ENCODE peak calls at places on chromosomes 6 and 20, in six cellular contexts. One of them, this sample, is unnamed.

GRCh38 chr6:20933057-20933792 is 399.0 kb downstream of the CDKAL1 start:
- DNase-seq in left lung: no peak
- DNase-seq in Panc1: no peak
- DNase-seq in esophagus squamous epithelium: no peak
- DNase-seq in BE2C: no peak
- DNase-seq in CD8-positive, alpha-beta T cell: no peak
- DNase-seq in this sample: no peak

GRCh38 chr6:3045369-3045768 is 22.9 kb upstream of the RIPK1 start:
- DNase-seq in left lung: no peak
- DNase-seq in Panc1: no peak
- DNase-seq in esophagus squamous epithelium: no peak
- DNase-seq in BE2C: peak
- DNase-seq in CD8-positive, alpha-beta T cell: no peak
- DNase-seq in this sample: no peak

GRCh38 chr6:163146036-163146435 is 268.5 kb upstream of the QKI start:
- DNase-seq in left lung: no peak
- DNase-seq in Panc1: no peak
- DNase-seq in esophagus squamous epithelium: no peak
- DNase-seq in BE2C: no peak
- DNase-seq in CD8-positive, alpha-beta T cell: no peak
- DNase-seq in this sample: no peak

GRCh38 chr20:9602834-9603173 is 88.4 kb downstream of the LAMP5 start:
- DNase-seq in left lung: no peak
- DNase-seq in Panc1: no peak
- DNase-seq in esophagus squamous epithelium: no peak
- DNase-seq in BE2C: no peak
- DNase-seq in CD8-positive, alpha-beta T cell: no peak
- DNase-seq in this sample: no peak

GRCh38 chr20:49112596-49113274 is 66.6 kb downstream of the CSE1L start:
- DNase-seq in left lung: no peak
- DNase-seq in Panc1: no peak
- DNase-seq in esophagus squamous epithelium: no peak
- DNase-seq in BE2C: no peak
- DNase-seq in CD8-positive, alpha-beta T cell: no peak
- DNase-seq in this sample: no peak

GRCh38 chr6:148852688-148853087 is 105.9 kb downstream of the UST start:
- DNase-seq in left lung: no peak
- DNase-seq in Panc1: no peak
- DNase-seq in esophagus squamous epithelium: no peak
- DNase-seq in BE2C: no peak
- DNase-seq in CD8-positive, alpha-beta T cell: no peak
- DNase-seq in this sample: no peak

GRCh38 chr6:87481936-87482335 is 9.2 kb downstream of the SLC35A1 start:
- DNase-seq in left lung: no peak
- DNase-seq in Panc1: no peak
- DNase-seq in esophagus squamous epithelium: no peak
- DNase-seq in BE2C: no peak
- DNase-seq in CD8-positive, alpha-beta T cell: no peak
- DNase-seq in this sample: no peak

GRCh38 chr6:136989591-136990578 is 54.9 kb downstream of the IL20RA start:
- DNase-seq in left lung: peak
- DNase-seq in Panc1: no peak
- DNase-seq in esophagus squamous epithelium: no peak
- DNase-seq in BE2C: peak
- DNase-seq in CD8-positive, alpha-beta T cell: no peak
- DNase-seq in this sample: no peak

GRCh38 chr6:69466979-69467570 is 329.7 kb downstream of the LMBRD1 start:
- DNase-seq in left lung: peak
- DNase-seq in Panc1: no peak
- DNase-seq in esophagus squamous epithelium: no peak
- DNase-seq in BE2C: no peak
- DNase-seq in CD8-positive, alpha-beta T cell: no peak
- DNase-seq in this sample: no peak

GRCh38 chr6:2596222-2596621 is 154.5 kb downstream of the MYLK4 start:
- DNase-seq in left lung: peak
- DNase-seq in Panc1: no peak
- DNase-seq in esophagus squamous epithelium: no peak
- DNase-seq in BE2C: peak
- DNase-seq in CD8-positive, alpha-beta T cell: no peak
- DNase-seq in this sample: no peak

GRCh38 chr6:52503853-52504777 is 72.7 kb downstream of the TRAM2 start:
- DNase-seq in left lung: peak
- DNase-seq in Panc1: peak
- DNase-seq in esophagus squamous epithelium: peak
- DNase-seq in BE2C: peak
- DNase-seq in CD8-positive, alpha-beta T cell: no peak
- DNase-seq in this sample: peak

DNA sequence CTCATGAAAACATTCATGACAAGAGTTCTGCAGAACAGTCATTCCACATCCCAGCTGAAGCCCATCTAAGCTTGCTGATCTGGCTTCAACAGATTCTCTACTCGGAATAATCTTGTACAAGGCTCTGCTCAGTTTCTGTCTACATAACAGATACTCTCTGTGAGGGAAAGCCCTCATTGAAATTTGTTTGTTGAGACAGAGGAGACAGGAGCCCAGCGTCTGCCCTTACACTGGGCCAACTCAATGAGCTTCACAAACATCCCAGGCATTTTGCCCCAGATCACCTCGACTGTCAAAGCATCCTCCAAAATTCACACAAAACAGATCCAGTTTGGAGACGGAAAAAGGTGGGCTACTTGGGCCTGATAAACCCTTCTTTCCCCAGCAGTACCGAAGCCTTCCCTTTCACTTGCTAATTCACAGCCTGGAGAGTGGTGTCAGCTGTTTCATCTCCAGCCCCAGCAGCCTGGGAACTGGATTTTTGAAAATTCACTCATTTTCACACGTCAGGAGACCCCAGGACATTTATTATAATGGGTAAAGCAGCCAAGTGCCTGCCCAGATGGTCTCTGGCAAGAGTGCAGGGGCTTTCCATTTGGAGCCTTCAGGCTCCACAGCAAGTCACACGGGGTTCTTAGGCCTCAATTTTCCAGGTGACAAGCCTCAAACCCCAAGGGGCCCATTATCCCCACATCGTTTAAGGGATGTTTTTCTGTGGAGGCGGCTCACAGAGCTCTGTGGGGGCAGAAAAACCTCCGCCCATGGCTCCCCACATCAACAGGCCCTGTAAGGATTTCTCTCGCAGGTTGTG is 7.3 kb downstream of the CCDC167 start:
- DNase-seq in left lung: no peak
- DNase-seq in Panc1: no peak
- DNase-seq in esophagus squamous epithelium: no peak
- DNase-seq in BE2C: no peak
- DNase-seq in CD8-positive, alpha-beta T cell: no peak
- DNase-seq in this sample: no peak
- H3K4me3 ChIP-seq in left lung: no peak
- H3K4me3 ChIP-seq in Panc1: no peak
- H3K4me3 ChIP-seq in esophagus squamous epithelium: no peak
- H3K4me3 ChIP-seq in BE2C: no peak
- H3K4me3 ChIP-seq in CD8-positive, alpha-beta T cell: no peak
- H3K4me3 ChIP-seq in this sample: no peak

GRCh38 chr6:108107102-108107501 is 32.6 kb upstream of the OSTM1 start:
- DNase-seq in left lung: no peak
- DNase-seq in Panc1: no peak
- DNase-seq in esophagus squamous epithelium: no peak
- DNase-seq in BE2C: no peak
- DNase-seq in CD8-positive, alpha-beta T cell: no peak
- DNase-seq in this sample: no peak
- H3K4me3 ChIP-seq in left lung: no peak
- H3K4me3 ChIP-seq in Panc1: no peak
- H3K4me3 ChIP-seq in esophagus squamous epithelium: no peak
- H3K4me3 ChIP-seq in BE2C: no peak
- H3K4me3 ChIP-seq in CD8-positive, alpha-beta T cell: no peak
- H3K4me3 ChIP-seq in this sample: no peak

GRCh38 chr20:22559711-22560305 is 24.6 kb downstream of the FOXA2 start:
- DNase-seq in left lung: no peak
- DNase-seq in Panc1: no peak
- DNase-seq in esophagus squamous epithelium: no peak
- DNase-seq in BE2C: no peak
- DNase-seq in CD8-positive, alpha-beta T cell: no peak
- DNase-seq in this sample: no peak

GRCh38 chr20:22560817-22561216 is 23.6 kb downstream of the FOXA2 start:
- DNase-seq in left lung: no peak
- DNase-seq in Panc1: no peak
- DNase-seq in esophagus squamous epithelium: no peak
- DNase-seq in BE2C: no peak
- DNase-seq in CD8-positive, alpha-beta T cell: no peak
- DNase-seq in this sample: no peak

GRCh38 chr20:22562620-22563019 is 21.8 kb downstream of the FOXA2 start:
- DNase-seq in left lung: no peak
- DNase-seq in Panc1: no peak
- DNase-seq in esophagus squamous epithelium: no peak
- DNase-seq in BE2C: no peak
- DNase-seq in CD8-positive, alpha-beta T cell: no peak
- DNase-seq in this sample: no peak

GRCh38 chr20:22561965-22562581 is 22.3 kb downstream of the FOXA2 start:
- DNase-seq in left lung: no peak
- DNase-seq in Panc1: no peak
- DNase-seq in esophagus squamous epithelium: no peak
- DNase-seq in BE2C: no peak
- DNase-seq in CD8-positive, alpha-beta T cell: no peak
- DNase-seq in this sample: no peak

DNA sequence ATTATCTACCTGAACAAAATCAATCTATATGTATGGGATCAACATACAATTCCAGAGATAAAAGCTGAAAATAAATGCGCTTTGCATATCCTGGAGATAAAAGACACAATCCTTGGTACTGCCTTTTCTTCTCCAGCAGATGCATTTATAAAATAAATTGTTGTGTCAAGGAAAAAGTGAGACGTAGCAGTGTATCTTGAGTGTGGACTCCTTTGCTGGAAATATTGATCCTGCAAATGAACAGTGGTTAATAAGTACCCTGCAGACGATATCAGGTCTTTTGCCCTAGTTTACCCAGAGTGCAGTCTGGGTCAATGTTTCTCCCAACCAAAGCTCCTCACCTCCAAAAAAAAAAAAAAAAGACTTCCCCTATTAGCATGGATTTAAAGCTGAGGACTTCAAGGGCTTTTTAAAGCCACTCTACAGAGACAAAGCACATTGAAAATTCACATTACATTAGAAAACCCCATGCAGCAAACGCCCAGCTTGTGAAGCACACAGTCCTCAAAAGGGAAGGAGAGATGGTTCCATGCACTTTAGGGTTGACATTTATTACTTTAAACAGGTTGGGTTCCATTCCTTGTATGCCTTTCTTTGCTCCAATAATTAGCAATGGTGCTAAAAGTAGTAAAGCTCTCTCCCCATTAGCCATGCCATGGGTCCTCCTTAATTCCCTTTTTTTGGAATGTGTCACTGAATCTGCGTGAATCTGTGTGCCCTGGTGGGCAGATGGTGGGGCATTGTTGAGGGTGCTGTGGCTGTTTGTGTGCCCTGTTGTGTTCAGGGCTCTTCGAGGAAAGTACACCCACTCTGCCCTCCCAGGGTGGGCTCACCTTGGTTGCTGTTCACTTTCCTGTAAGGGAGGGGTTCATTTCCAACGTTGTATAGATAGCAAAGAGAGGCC is 21.1 kb downstream of the FOXA2 start:
- DNase-seq in left lung: no peak
- DNase-seq in Panc1: no peak
- DNase-seq in esophagus squamous epithelium: no peak
- DNase-seq in BE2C: no peak
- DNase-seq in CD8-positive, alpha-beta T cell: no peak
- DNase-seq in this sample: no peak
- H3K4me3 ChIP-seq in left lung: no peak
- H3K4me3 ChIP-seq in Panc1: no peak
- H3K4me3 ChIP-seq in esophagus squamous epithelium: no peak
- H3K4me3 ChIP-seq in BE2C: no peak
- H3K4me3 ChIP-seq in CD8-positive, alpha-beta T cell: no peak
- H3K4me3 ChIP-seq in this sample: no peak

GRCh38 chr6:34018961-34019606 is 126.8 kb downstream of the GRM4 start:
- DNase-seq in left lung: no peak
- DNase-seq in Panc1: no peak
- DNase-seq in esophagus squamous epithelium: no peak
- DNase-seq in BE2C: no peak
- DNase-seq in CD8-positive, alpha-beta T cell: no peak
- DNase-seq in this sample: no peak
- H3K4me3 ChIP-seq in left lung: no peak
- H3K4me3 ChIP-seq in Panc1: no peak
- H3K4me3 ChIP-seq in esophagus squamous epithelium: no peak
- H3K4me3 ChIP-seq in BE2C: no peak
- H3K4me3 ChIP-seq in CD8-positive, alpha-beta T cell: no peak
- H3K4me3 ChIP-seq in this sample: no peak

GRCh38 chr20:64055893-64056638 is 6.6 kb upstream of the SOX18 start:
- DNase-seq in left lung: no peak
- DNase-seq in Panc1: no peak
- DNase-seq in esophagus squamous epithelium: no peak
- DNase-seq in BE2C: peak
- DNase-seq in CD8-positive, alpha-beta T cell: no peak
- DNase-seq in this sample: no peak

GRCh38 chr20:64056639-64056888 is 6.4 kb upstream of the TCEA2 start:
- DNase-seq in left lung: no peak
- DNase-seq in Panc1: no peak
- DNase-seq in esophagus squamous epithelium: no peak
- DNase-seq in BE2C: no peak
- DNase-seq in CD8-positive, alpha-beta T cell: no peak
- DNase-seq in this sample: no peak

GRCh38 chr20:64056889-64057627 is 5.9 kb upstream of the TCEA2 start:
- DNase-seq in left lung: no peak
- DNase-seq in Panc1: no peak
- DNase-seq in esophagus squamous epithelium: no peak
- DNase-seq in BE2C: no peak
- DNase-seq in CD8-positive, alpha-beta T cell: no peak
- DNase-seq in this sample: no peak

GRCh38 chr20:64053841-64054661 is 4.6 kb upstream of the SOX18 start:
- DNase-seq in left lung: no peak
- DNase-seq in Panc1: no peak
- DNase-seq in esophagus squamous epithelium: no peak
- DNase-seq in BE2C: peak
- DNase-seq in CD8-positive, alpha-beta T cell: no peak
- DNase-seq in this sample: no peak

DNA sequence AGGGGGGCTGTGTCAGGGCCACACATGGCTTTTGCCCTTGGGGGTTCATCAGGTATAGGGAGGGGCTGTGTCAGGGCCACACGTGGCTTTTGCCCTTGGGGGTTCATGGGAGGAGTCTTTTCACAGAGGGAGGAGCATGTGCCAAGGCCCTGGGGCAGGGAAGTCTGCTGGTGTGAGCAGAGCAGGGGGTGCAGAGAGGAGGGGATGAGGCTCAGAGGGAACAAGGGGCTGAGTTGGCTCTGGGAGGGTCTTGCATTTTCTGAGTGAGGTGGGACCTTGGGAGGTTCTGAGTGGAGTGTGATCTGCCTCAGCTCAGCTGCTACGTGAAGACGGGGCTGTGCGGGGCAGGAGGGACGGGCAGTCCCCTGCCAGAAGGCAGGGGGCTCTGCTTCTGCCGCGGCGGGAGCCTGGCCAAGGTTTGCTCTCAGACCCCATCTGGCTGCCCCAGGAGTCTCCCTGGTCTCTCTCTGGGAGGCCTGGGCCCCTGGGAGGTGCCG is 6.0 kb upstream of the SOX18 start:
- DNase-seq in left lung: no peak
- DNase-seq in Panc1: no peak
- DNase-seq in esophagus squamous epithelium: no peak
- DNase-seq in BE2C: no peak
- DNase-seq in CD8-positive, alpha-beta T cell: no peak
- DNase-seq in this sample: no peak
- H3K4me3 ChIP-seq in left lung: no peak
- H3K4me3 ChIP-seq in Panc1: no peak
- H3K4me3 ChIP-seq in esophagus squamous epithelium: no peak
- H3K4me3 ChIP-seq in BE2C: no peak
- H3K4me3 ChIP-seq in CD8-positive, alpha-beta T cell: no peak
- H3K4me3 ChIP-seq in this sample: no peak

This sample was measured in skeletal muscle cell.